ENCODE peak calls at places on chromosomes 3 and 15, in six cellular contexts. F is SK-N-SH, C is HepG2, B is K562, Y is HCT116, H is H1. O is an unnamed sample.

GRCh38 chr15:90231028-90232017 is 2.4 kb downstream of the CIB1 start:
- DNase-seq in Y (no peak), H (no peak), B (no peak), F (no peak), C (no peak), O (peak)

GRCh38 chr3:182862159-182862860 is 69.0 kb downstream of the ATP11B start:
- DNase-seq in Y (no peak), H (no peak), B (no peak), F (no peak), C (no peak), O (no peak)

GRCh38 chr3:53633197-53633787 is 138.9 kb downstream of the CACNA1D start:
- DNase-seq in H (no peak), C (no peak), B (no peak), Y (no peak), F (no peak), O (no peak)

GRCh38 chr3:21533047-21533446 is 218.0 kb downstream of the ZNF385D start:
- DNase-seq in Y (no peak), C (no peak), F (no peak), B (no peak), H (no peak), O (no peak)

GRCh38 chr3:63731866-63732265 is 79.4 kb downstream of the SNTN start:
- DNase-seq in F (no peak), C (no peak), H (no peak), B (no peak), Y (no peak), O (no peak)

GRCh38 chr3:42490243-42490642 is 12.2 kb upstream of the VIPR1 start:
- DNase-seq in Y (peak), F (no peak), B (no peak), H (no peak), C (no peak), O (peak)

GRCh38 chr3:116512931-116513330 is 67.6 kb upstream of the LSAMP start:
- DNase-seq in B (no peak), F (no peak), C (no peak), Y (no peak), H (no peak), O (no peak)

GRCh38 chr3:83559082-83559481 is 1399.7 kb upstream of the CADM2 start:
- DNase-seq in H (no peak), Y (no peak), B (no peak), C (no peak), F (no peak), O (no peak)

GRCh38 chr3:66039590-66039887 is 821 bp upstream of the MAGI1 start:
- DNase-seq in B (peak), Y (no peak), C (peak), H (no peak), F (peak), O (no peak)

GRCh38 chr3:100158877-100159563 is 44.7 kb upstream of the FILIP1L start:
- DNase-seq in B (no peak), Y (no peak), C (no peak), H (no peak), F (peak), O (no peak)

GRCh38 chr3:194322701-194323174 is 28.4 kb downstream of the CPN2 start:
- DNase-seq in H (no peak), C (peak), Y (peak), B (peak), F (no peak), O (no peak)
- TF ChIP-seq JUND in H (no peak), C (no peak), Y (no peak), B (peak), F (no peak), O (no peak)

DNA sequence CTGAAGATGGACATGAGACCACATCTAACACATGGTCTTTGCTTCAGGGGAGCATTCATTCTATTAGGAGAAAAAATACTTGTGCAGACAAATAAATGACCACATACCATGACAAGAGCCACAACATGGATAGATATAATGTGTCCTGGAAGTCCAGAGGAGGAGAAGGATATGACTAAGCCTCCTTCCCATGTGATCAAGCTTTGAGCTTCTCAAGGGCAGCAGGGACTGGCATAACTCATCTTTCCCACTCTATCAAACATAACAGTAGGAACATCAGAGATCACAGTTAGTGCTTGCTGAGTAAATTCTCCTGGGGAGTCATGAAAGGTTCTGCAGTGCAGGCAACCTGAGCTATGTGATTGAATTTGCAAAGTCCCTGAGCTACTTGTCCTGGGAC is 86.0 kb upstream of the LPP start:
- DNase-seq in H (no peak), F (no peak), B (no peak), C (no peak), Y (no peak), O (no peak)
- TF ChIP-seq JUND in H (no peak), F (peak), B (no peak), C (no peak), Y (no peak), O (no peak)

GRCh38 chr3:111071257-111072015 is at the start of gene NECTIN3:
- DNase-seq in F (peak), Y (peak), H (no peak), C (peak), B (peak), O (peak)
- TF ChIP-seq JUND in F (peak), Y (no peak), H (peak), C (no peak), B (no peak), O (no peak)

DNA sequence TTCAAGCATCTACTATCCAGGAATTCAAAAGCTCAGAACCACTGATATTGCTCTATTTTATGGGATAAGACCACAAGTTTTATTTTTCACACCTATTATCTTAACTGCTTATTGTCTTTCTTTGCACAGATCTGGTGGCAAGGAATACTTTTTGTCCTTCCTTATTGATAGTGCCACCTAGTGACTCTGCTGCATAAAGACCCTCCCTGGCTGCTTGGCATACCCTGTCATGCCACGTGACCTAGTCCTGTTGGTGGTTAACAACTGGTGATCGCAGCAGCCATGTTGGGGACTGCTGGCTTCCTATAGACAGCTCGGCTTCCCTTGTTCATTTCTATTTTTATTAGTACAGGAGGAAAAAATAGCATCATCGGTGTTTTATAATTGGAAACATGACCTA is 236.3 kb downstream of the MEX3B start:
- DNase-seq in H (no peak), F (peak), C (peak), B (peak), Y (peak), O (no peak)
- TF ChIP-seq JUND in H (no peak), F (no peak), C (no peak), B (no peak), Y (no peak), O (no peak)

DNA sequence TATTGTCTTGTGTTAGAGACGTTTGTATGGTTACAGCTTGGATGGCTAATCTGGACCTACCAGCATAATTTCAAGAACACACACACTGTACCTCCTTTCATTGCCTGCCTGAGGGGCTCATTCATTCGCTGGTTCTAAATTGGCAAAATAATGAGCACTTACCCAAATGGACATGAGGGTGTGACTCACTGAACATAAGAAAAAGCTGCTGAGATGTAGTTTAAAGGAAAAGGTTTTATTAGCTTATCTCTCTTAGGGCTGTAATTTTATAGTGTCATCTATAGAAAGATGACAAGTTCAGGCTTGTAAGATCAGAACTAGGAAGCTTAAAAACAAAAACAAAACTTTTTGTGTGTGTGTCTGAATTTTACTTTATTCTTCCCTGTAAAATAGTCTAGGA is 120.7 kb upstream of the WNT7A start:
- DNase-seq in Y (no peak), B (no peak), H (no peak), C (no peak), F (no peak), O (no peak)
- TF ChIP-seq JUND in Y (no peak), B (no peak), H (no peak), C (no peak), F (no peak), O (no peak)

GRCh38 chr15:94791516-94791915 is 560.2 kb downstream of the MCTP2 start:
- DNase-seq in F (no peak), B (no peak), Y (no peak), H (no peak), C (no peak), O (no peak)

GRCh38 chr15:94792166-94792565 is 560.8 kb downstream of the MCTP2 start:
- DNase-seq in C (no peak), H (no peak), Y (no peak), B (no peak), F (no peak), O (peak)

GRCh38 chr15:94791008-94791407 is 559.6 kb downstream of the MCTP2 start:
- DNase-seq in B (no peak), Y (no peak), C (no peak), F (no peak), H (no peak), O (no peak)

DNA sequence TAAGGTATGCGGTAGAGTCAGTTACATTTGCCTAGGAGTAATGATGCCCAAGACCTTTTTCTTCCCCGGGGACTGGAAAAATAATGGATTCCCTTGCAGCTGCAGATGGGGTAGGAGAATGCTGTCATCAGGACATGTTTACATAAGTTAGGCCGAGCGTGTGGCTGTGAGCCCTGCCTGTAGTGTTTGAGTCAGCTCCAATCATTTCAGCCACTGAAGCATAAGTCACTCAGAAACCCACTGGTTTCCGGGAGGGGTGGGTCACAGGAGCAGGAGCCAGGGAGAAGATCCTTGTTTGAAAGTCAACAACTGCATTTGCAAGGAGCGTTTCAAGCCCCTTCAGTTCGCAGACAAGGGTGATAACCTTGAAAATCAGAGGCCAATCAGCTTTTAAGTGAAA is 562.3 kb downstream of the MCTP2 start:
- DNase-seq in C (no peak), H (no peak), F (no peak), B (no peak), Y (no peak), O (no peak)
- TF ChIP-seq JUND in C (no peak), H (no peak), F (no peak), B (no peak), Y (no peak), O (no peak)

GRCh38 chr3:4083225-4084015 is 219.7 kb upstream of the SETMAR start:
- DNase-seq in F (no peak), B (no peak), H (no peak), Y (no peak), C (no peak), O (no peak)
- TF ChIP-seq JUND in F (no peak), B (no peak), H (no peak), Y (no peak), C (no peak), O (no peak)

DNA sequence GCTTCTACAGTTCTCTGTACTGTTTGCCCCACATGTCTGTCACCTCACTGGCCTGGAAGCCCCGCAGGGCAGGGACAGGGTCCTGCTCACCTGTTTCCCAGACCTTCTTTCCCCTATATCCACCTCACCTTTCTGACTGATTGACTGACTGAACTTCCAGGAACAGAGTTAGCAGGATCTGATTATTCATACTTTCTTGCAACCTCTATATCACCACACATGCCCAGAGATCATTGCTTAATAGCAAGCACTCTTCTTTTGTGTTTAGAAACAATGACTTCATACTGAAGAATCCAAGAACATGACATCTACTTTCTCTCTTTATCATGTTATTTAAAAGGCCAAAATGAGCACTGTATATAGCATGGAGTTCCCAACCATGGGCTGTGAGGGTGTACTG is 18.0 kb upstream of the CLEC3B start:
- DNase-seq in C (no peak), Y (no peak), B (no peak), F (no peak), H (no peak), O (no peak)
- TF ChIP-seq JUND in C (no peak), Y (no peak), B (no peak), F (no peak), H (no peak), O (no peak)

GRCh38 chr3:176190755-176191154 is 1006.5 kb downstream of the TBL1XR1 start:
- DNase-seq in B (no peak), Y (no peak), H (no peak), F (peak), C (no peak), O (no peak)

GRCh38 chr3:176193032-176193698 is 1004.1 kb downstream of the TBL1XR1 start:
- DNase-seq in Y (no peak), H (no peak), C (no peak), B (no peak), F (no peak), O (no peak)
- TF ChIP-seq JUND in Y (no peak), H (no peak), C (no peak), B (no peak), F (no peak), O (no peak)

O was measured in T47D.